ENCODE peak calls at places on chromosome 11, in five cellular contexts. E, W, V, T and J are unnamed samples. For H3K4me1, the result is how much of the 10 kb centered on the place peaks cover.

GRCh38 chr11:15692739-15693138 is 578.0 kb downstream of the INSC start:
- DNase-seq in E (no peak), W (no peak), V (no peak), T (no peak), J (no peak)

GRCh38 chr11:107621090-107621489 is 30.1 kb downstream of the ELMOD1 start:
- DNase-seq in E (no peak), W (no peak), V (no peak), T (no peak), J (no peak)

GRCh38 chr11:6531267-6531752 is 34.2 kb downstream of the DNHD1 start:
- DNase-seq in E (peak), W (peak), V (no peak), T (peak), J (no peak)

GRCh38 chr11:102950622-102951081 is 4.9 kb downstream of the MMP13 start:
- DNase-seq in E (no peak), W (no peak), V (no peak), T (peak), J (no peak)

GRCh38 chr11:59427068-59427382 is 812 bp upstream of the OR5A2 start:
- DNase-seq in E (no peak), W (no peak), V (no peak), T (no peak), J (no peak)

GRCh38 chr11:67421421-67422031 is 6.0 kb downstream of the CARNS1 start:
- DNase-seq in E (no peak), W (no peak), V (no peak), T (no peak), J (no peak)

GRCh38 chr11:17744151-17744940 is 9.8 kb downstream of the KCNC1 start:
- DNase-seq in E (no peak), W (no peak), V (peak), T (peak), J (no peak)

GRCh38 chr11:118933486-118933885 is 7.8 kb upstream of the BCL9L start:
- DNase-seq in E (no peak), W (no peak), V (no peak), T (peak), J (no peak)

GRCh38 chr11:65562020-65562419 is 3.9 kb upstream of the LTBP3 start:
- DNase-seq in E (no peak), W (no peak), V (no peak), T (no peak), J (no peak)

GRCh38 chr11:17951685-17952388 is 61.0 kb downstream of the SERGEF start:
- DNase-seq in E (no peak), W (no peak), V (no peak), T (no peak), J (no peak)

GRCh38 chr11:47863189-47863892 is 15.2 kb upstream of the NUP160 start:
- DNase-seq in E (no peak), W (no peak), V (no peak), T (no peak), J (no peak)

GRCh38 chr11:12890476-12890875 is 118.6 kb upstream of the RASSF10 start:
- DNase-seq in E (no peak), W (no peak), V (no peak), T (no peak), J (no peak)

GRCh38 chr11:128180446-128181089 is 406.8 kb downstream of the ETS1 start:
- DNase-seq in E (no peak), W (peak), V (no peak), T (peak), J (no peak)

GRCh38 chr11:124725719-124726105 is 14.0 kb upstream of the NRGN start:
- DNase-seq in E (no peak), W (no peak), V (no peak), T (peak), J (no peak)

GRCh38 chr11:38791346-38791961 is 2193.4 kb upstream of the RAG2 start:
- DNase-seq in E (no peak), W (peak), V (no peak), T (peak), J (no peak)

GRCh38 chr11:122721964-122722266 is 66.4 kb downstream of the UBASH3B start:
- DNase-seq in E (peak), W (no peak), V (no peak), T (peak), J (no peak)

GRCh38 chr11:122853261-122853660 is 15.0 kb downstream of the CRTAM start:
- DNase-seq in E (no peak), W (no peak), V (no peak), T (no peak), J (no peak)

DNA sequence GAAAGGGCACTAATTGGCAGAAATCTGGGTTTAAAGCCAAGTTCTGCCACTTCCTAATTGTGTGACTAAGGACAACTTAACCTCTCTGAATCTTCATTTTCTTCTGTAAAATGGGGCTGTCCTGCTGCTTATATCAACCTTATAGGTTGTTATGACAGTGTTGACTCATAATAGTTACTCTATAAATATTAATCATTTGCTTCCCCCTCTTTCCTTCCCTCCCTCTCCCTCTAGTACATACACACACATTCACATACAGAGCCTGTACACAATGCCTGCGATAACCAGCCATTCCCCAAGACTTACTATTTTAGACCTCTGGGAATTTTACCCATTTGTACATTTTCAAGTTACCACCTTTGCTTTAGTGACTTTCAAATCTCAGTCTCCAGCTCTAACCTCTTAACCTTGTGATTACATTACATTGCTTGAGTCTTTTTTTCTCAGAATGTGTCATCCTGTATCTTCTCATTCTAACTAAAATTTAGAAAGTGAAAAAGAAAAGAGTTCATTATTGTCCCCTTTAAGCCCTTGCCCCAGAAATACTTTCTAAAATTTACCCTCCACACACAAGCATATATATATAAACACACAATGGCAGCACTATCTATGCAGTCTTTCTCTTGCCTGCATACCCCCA is 31.9 kb downstream of the GDPD4 start:
- DNase-seq in E (no peak), W (no peak), V (no peak), T (peak), J (no peak)
- H3K4me1 ChIP-seq in E (under half), W (under half), V (under half), T (under half), J (under half)

DNA sequence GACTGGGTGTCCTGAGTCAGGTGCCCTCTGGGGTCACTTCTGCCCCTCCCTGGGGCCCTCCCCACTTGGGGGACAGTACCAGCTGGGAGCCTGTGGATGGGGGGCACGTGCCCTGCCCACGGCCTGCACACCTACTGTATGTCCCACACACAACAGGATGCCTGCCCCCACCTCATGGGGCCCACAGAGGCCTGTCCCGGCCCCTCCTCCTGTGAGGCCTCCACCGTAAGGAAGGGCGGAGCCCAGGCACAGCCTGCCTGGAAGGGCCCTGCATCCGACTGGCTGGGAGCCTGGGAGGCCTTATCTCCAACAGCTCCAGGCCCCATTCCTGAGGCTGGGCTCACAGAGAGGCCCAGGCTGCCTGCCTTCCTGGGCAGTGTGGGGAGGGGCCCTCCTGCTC is 47.8 kb downstream of the BRSK2 start:
- DNase-seq in E (no peak), W (no peak), V (no peak), T (no peak), J (no peak)
- H3K4me1 ChIP-seq in E (under half), W (under half), V (under half), T (under half), J (under half)

GRCh38 chr11:82995754-82996398 is 75.8 kb downstream of the RAB30 start:
- DNase-seq in E (no peak), W (no peak), V (no peak), T (no peak), J (no peak)
- H3K4me1 ChIP-seq in E (under half), W (under half), V (under half), T (under half), J (under half)

GRCh38 chr11:114310095-114310494 is 13.9 kb downstream of the NNMT start:
- DNase-seq in E (no peak), W (no peak), V (no peak), T (no peak), J (no peak)
- H3K4me1 ChIP-seq in E (under half), W (under half), V (half or more), T (under half), J (under half)

GRCh38 chr11:45264839-45265515 is 21.2 kb downstream of the SYT13 start:
- DNase-seq in E (no peak), W (no peak), V (no peak), T (peak), J (no peak)

GRCh38 chr11:45262900-45263299 is 23.2 kb downstream of the SYT13 start:
- DNase-seq in E (no peak), W (no peak), V (no peak), T (no peak), J (no peak)

GRCh38 chr11:45266693-45267451 is 19.3 kb downstream of the SYT13 start:
- DNase-seq in E (peak), W (no peak), V (no peak), T (no peak), J (no peak)

GRCh38 chr11:45265963-45266692 is 20.0 kb downstream of the SYT13 start:
- DNase-seq in E (no peak), W (no peak), V (no peak), T (no peak), J (no peak)

DNA sequence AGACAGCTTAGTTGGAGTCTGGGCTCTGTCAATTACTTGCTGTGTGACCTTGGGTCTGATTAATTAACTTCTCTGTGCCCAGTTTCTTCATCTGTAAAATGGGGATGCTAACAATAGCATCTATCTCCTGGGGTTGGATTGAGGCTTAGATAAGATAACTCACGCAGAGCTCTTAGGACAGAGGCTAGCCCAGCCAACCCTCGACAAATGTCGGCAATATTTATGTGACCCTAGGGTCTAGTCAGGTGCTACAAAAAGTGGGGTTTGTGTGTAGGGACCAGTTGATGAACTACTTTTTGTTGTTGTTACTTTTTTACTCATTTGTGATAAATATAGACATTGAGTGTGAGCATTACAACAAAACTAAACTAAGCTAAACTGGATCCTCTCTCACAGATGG is 22.4 kb downstream of the SYT13 start:
- DNase-seq in E (no peak), W (no peak), V (no peak), T (no peak), J (no peak)
- H3K4me1 ChIP-seq in E (under half), W (under half), V (under half), T (under half), J (under half)

GRCh38 chr11:10803676-10804075 is 5.0 kb downstream of the EIF4G2 start:
- DNase-seq in E (no peak), W (no peak), V (no peak), T (no peak), J (no peak)
- H3K4me1 ChIP-seq in E (half or more), W (half or more), V (half or more), T (under half), J (under half)

DNA sequence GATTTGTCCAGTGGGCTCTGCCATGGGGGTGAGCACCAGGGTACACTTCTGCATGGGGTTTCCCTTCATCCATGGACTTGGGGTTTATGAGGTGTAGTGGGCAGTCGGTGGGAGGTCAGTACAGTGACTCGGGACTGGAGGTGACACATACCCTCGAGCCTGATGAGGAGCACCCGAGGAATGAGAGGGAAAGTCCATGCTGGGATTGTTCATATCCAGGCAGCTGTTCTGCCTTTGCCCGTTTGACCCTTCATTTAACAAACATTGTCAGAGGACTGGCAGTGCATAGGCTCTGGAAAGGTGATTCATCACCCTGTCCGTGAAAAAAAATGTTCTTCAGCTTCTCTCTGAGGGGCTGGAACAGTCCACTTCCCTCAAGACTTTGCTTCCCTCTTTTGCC is 2.7 kb downstream of the NAV2 start:
- DNase-seq in E (no peak), W (peak), V (no peak), T (peak), J (no peak)
- H3K4me1 ChIP-seq in E (under half), W (under half), V (under half), T (under half), J (under half)

GRCh38 chr11:72723508-72723907 is 28.7 kb downstream of the ARAP1 start:
- DNase-seq in E (no peak), W (no peak), V (no peak), T (no peak), J (no peak)
- H3K4me1 ChIP-seq in E (half or more), W (under half), V (half or more), T (under half), J (under half)

GRCh38 chr11:96196074-96196787 is 146.8 kb downstream of the MAML2 start:
- DNase-seq in E (no peak), W (no peak), V (no peak), T (no peak), J (no peak)
- H3K4me1 ChIP-seq in E (half or more), W (under half), V (under half), T (under half), J (under half)